ENCODE peak calls at places on chromosome 15, in six cellular contexts. O, Z, I, M, X and Y are unnamed samples.

GRCh38 chr15:68047826-68048225 is 6.3 kb upstream of the PIAS1 start:
- DNase-seq in X (no peak), O (no peak), M (no peak), I (no peak), Z (no peak), Y (no peak)

GRCh38 chr15:40334941-40335795 is 5.6 kb downstream of the CCDC9B start:
- DNase-seq in I (no peak), M (no peak), Z (no peak), X (no peak), O (no peak), Y (no peak)

GRCh38 chr15:80776420-80777045 is 2.6 kb upstream of the CEMIP start:
- DNase-seq in I (peak), O (peak), X (peak), M (peak), Z (peak), Y (peak)

GRCh38 chr15:48177383-48177874 is 666 bp downstream of the MYEF2 start:
- DNase-seq in I (no peak), X (no peak), M (no peak), O (peak), Z (no peak), Y (no peak)

GRCh38 chr15:60704717-60705116 is 225.8 kb upstream of the ICE2 start:
- DNase-seq in O (no peak), X (no peak), Z (no peak), M (no peak), I (no peak), Y (no peak)

GRCh38 chr15:74955796-74956647 is 550 bp downstream of the RPP25 start:
- DNase-seq in X (peak), M (no peak), O (peak), Z (peak), I (peak), Y (peak)

GRCh38 chr15:89090791-89091666 is 2.8 kb downstream of the ABHD2 start:
- DNase-seq in Z (peak), O (peak), M (no peak), I (peak), X (peak), Y (peak)

GRCh38 chr15:31975446-31976229 is 54.7 kb upstream of the CHRNA7 start:
- DNase-seq in I (no peak), O (no peak), M (no peak), X (no peak), Z (no peak), Y (no peak)

GRCh38 chr15:61318276-61318675 is 89.2 kb upstream of the RORA start:
- DNase-seq in I (no peak), Z (no peak), M (no peak), O (no peak), X (no peak), Y (no peak)

GRCh38 chr15:25790003-25790660 is 73.0 kb downstream of the ATP10A start:
- DNase-seq in I (no peak), Z (peak), M (no peak), X (no peak), O (peak), Y (peak)

GRCh38 chr15:63348392-63348791 is 33.3 kb downstream of the CA12 start:
- DNase-seq in X (peak), Z (peak), I (no peak), M (peak), O (no peak), Y (peak)

GRCh38 chr15:25736451-25736850 is 126.7 kb downstream of the ATP10A start:
- DNase-seq in O (no peak), X (no peak), Z (no peak), I (no peak), M (no peak), Y (no peak)

GRCh38 chr15:70479785-70480184 is 283.6 kb downstream of the UACA start:
- DNase-seq in M (no peak), O (no peak), X (no peak), I (no peak), Z (no peak), Y (peak)

GRCh38 chr15:43775411-43775965 is 1.3 kb downstream of the ELL3 start:
- DNase-seq in I (no peak), Z (no peak), O (no peak), M (no peak), X (no peak), Y (no peak)

GRCh38 chr15:100111103-100112060 is 230.4 kb downstream of the ADAMTS17 start:
- DNase-seq in M (no peak), X (peak), O (peak), Z (peak), I (peak), Y (peak)

GRCh38 chr15:37594431-37594830 is 340.0 kb upstream of the TMCO5A start:
- DNase-seq in I (no peak), M (no peak), O (no peak), X (no peak), Z (no peak), Y (no peak)